ENCODE peak calls at places on chromosomes 7 and 10, in four cellular contexts. G is spleen, W is RPMI7951, D is amygdala. Q is an unnamed sample.

GRCh38 chr10:38157270-38157685 is 63.1 kb downstream of the ZNF37A start:
- DNase-seq in G (no peak), W (peak; percentile 56), D (no peak), Q (no peak)

GRCh38 chr10:69303632-69304035 is 25.3 kb downstream of the HK1 start:
- DNase-seq in G (no peak), W (peak; percentile 47), D (no peak), Q (no peak)

GRCh38 chr7:95493247-95493646 is 7.5 kb downstream of the ASB4 start:
- DNase-seq in G (no peak), W (peak; percentile 71), D (no peak), Q (peak; percentile 30)

GRCh38 chr7:55087521-55087961 is 68.7 kb downstream of the EGFR start:
- DNase-seq in G (no peak), W (peak; percentile 37), D (no peak), Q (no peak)

GRCh38 chr7:73841689-73842247 is 548 bp downstream of the METTL27 start:
- DNase-seq in G (no peak), W (no peak), D (no peak), Q (no peak)

GRCh38 chr10:109187677-109188076 is 735.6 kb downstream of the XPNPEP1 start:
- DNase-seq in G (no peak), W (no peak), D (no peak), Q (no peak)

GRCh38 chr10:124983321-124983720 is 41.4 kb downstream of the ZRANB1 start:
- DNase-seq in G (no peak), W (no peak), D (no peak), Q (peak; percentile 46)

GRCh38 chr7:69800495-69800894 is 202.2 kb downstream of the AUTS2 start:
- DNase-seq in G (no peak), W (peak; percentile 9), D (no peak), Q (peak; percentile 22)

GRCh38 chr7:127794135-127794534 is 142.1 kb downstream of the SND1 start:
- DNase-seq in G (no peak), W (no peak), D (no peak), Q (no peak)

GRCh38 chr10:101967713-101968112 is 88.3 kb downstream of the ARMH3 start:
- DNase-seq in G (no peak), W (no peak), D (no peak), Q (peak; percentile 42)